ENCODE peak calls at places on chromosomes 7 and 10, in six cellular contexts. One of them, this sample, is unnamed.

GRCh38 chr7:116776610-116777289 is 85.6 kb upstream of the CAPZA2 start:
- DNase-seq in IMR-90: peak
- DNase-seq in neuronal stem cell: no peak
- DNase-seq in H1: no peak
- DNase-seq in mesenchymal stem cell: peak
- DNase-seq in H9: no peak
- DNase-seq in this sample: peak

GRCh38 chr7:82091126-82091682 is 321.4 kb upstream of the HGF start:
- DNase-seq in IMR-90: no peak
- DNase-seq in neuronal stem cell: no peak
- DNase-seq in H1: no peak
- DNase-seq in mesenchymal stem cell: no peak
- DNase-seq in H9: no peak
- DNase-seq in this sample: no peak

GRCh38 chr10:117552156-117552620 is 9.6 kb downstream of the EMX2 start:
- DNase-seq in IMR-90: no peak
- DNase-seq in neuronal stem cell: no peak
- DNase-seq in H1: peak
- DNase-seq in mesenchymal stem cell: no peak
- DNase-seq in H9: peak
- DNase-seq in this sample: no peak

GRCh38 chr7:19107392-19108147 is 9.9 kb downstream of the TWIST1 start:
- DNase-seq in IMR-90: peak
- DNase-seq in neuronal stem cell: peak
- DNase-seq in H1: peak
- DNase-seq in mesenchymal stem cell: peak
- DNase-seq in H9: peak
- DNase-seq in this sample: peak

GRCh38 chr7:139871276-139871675 is 42.2 kb downstream of the TBXAS1 start:
- DNase-seq in IMR-90: peak
- DNase-seq in neuronal stem cell: no peak
- DNase-seq in H1: no peak
- DNase-seq in mesenchymal stem cell: peak
- DNase-seq in H9: no peak
- DNase-seq in this sample: no peak

GRCh38 chr7:73893342-73894101 is 32.6 kb downstream of the TMEM270 start:
- DNase-seq in IMR-90: peak
- DNase-seq in neuronal stem cell: no peak
- DNase-seq in H1: no peak
- DNase-seq in mesenchymal stem cell: no peak
- DNase-seq in H9: no peak
- DNase-seq in this sample: no peak

GRCh38 chr10:70759769-70760168 is 25.4 kb downstream of the TBATA start:
- DNase-seq in IMR-90: no peak
- DNase-seq in neuronal stem cell: no peak
- DNase-seq in H1: peak
- DNase-seq in mesenchymal stem cell: no peak
- DNase-seq in H9: no peak
- DNase-seq in this sample: no peak

GRCh38 chr10:103739039-103739764 is 116.2 kb downstream of the SH3PXD2A start:
- DNase-seq in IMR-90: peak
- DNase-seq in neuronal stem cell: peak
- DNase-seq in H1: no peak
- DNase-seq in mesenchymal stem cell: peak
- DNase-seq in H9: no peak
- DNase-seq in this sample: peak

DNA sequence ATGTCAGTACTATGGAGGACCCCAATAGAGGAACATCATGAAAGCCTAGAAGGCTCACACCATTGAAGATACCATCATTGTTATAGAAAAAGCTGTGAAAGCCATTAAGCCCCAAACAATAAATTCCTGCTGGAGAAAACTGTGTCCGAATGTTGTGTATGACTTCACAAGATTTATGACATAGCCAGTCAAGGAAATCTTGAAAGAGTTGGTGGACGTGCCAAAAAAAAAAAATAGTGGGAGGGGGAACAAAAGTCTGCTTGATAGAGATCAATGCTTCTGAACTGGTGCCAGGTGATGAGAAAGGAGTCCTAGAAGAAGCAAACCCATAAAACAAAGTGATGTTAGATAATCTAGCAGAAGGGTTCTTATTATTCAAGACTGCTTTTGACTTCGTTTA is 41.2 kb downstream of the RALA start:
- DNase-seq in IMR-90: no peak
- DNase-seq in neuronal stem cell: no peak
- DNase-seq in H1: no peak
- DNase-seq in mesenchymal stem cell: no peak
- DNase-seq in H9: no peak
- DNase-seq in this sample: no peak
- H2AFZ ChIP-seq in IMR-90: no peak
- H2AFZ ChIP-seq in neuronal stem cell: no peak
- H2AFZ ChIP-seq in H1: no peak
- H2AFZ ChIP-seq in mesenchymal stem cell: no peak
- H2AFZ ChIP-seq in H9: no peak
- H2AFZ ChIP-seq in this sample: no peak

DNA sequence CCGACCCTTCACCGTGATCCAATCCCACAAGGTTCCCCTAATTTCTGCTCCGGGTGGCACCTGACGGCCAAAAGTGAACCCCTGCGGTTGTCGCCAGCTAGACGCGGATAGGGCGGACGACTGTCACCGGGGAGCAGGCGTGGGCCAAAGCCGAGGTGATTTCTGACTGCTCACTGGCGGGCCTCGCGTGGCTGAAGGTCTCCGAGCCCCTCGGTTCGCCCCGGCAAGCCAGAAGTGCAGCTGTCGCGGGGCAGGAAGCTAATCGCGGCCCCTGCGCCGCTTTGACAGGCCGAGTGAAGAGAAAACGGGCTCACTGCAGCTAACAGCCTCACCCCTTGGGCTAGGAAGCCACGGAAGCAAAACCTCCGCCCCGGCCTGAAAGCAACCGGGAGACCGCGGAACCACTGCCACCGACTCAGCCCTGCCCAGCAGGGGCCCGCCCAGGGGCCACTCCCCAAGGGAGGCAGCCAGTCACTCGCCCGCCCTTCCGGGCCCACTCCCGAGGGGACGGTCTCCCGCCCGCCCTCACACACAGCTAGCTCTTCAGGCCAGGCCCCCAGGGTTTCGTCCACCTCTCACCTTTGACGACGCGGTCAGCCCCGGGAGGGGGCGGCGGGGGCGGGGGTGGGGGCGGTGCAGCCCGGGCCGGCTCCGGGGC is 469 bp downstream of the PPP3CB start:
- DNase-seq in IMR-90: peak
- DNase-seq in neuronal stem cell: peak
- DNase-seq in H1: peak
- DNase-seq in mesenchymal stem cell: peak
- DNase-seq in H9: no peak
- DNase-seq in this sample: peak
- H4K8ac ChIP-seq in IMR-90: peak
- H4K8ac ChIP-seq in neuronal stem cell: no peak
- H4K8ac ChIP-seq in H1: peak
- H4K8ac ChIP-seq in mesenchymal stem cell: peak
- H4K8ac ChIP-seq in H9: no peak
- H4K8ac ChIP-seq in this sample: peak

DNA sequence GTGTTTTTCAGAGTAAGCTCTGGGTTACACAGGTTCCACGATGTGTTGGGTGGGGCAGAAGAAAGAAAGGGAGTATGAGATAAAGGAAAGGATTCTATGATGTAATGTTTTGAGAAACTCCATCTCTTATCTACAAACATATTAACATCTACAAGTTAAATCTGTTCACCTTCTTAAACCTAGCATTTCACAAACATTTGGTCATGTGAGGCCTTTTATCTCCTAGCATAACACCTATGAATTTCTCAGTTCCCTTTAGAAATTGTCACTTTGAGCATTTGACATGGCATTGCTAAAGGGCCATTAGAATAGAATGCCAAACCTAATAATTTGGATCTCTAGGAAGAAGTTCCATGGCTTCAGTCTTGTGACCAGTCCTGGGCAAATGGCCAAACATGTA is 217.1 kb upstream of the AOAH start:
- DNase-seq in IMR-90: no peak
- DNase-seq in neuronal stem cell: no peak
- DNase-seq in H1: no peak
- DNase-seq in mesenchymal stem cell: no peak
- DNase-seq in H9: no peak
- DNase-seq in this sample: peak
- H2AFZ ChIP-seq in IMR-90: no peak
- H2AFZ ChIP-seq in neuronal stem cell: no peak
- H2AFZ ChIP-seq in H1: no peak
- H2AFZ ChIP-seq in mesenchymal stem cell: no peak
- H2AFZ ChIP-seq in H9: no peak
- H2AFZ ChIP-seq in this sample: no peak

DNA sequence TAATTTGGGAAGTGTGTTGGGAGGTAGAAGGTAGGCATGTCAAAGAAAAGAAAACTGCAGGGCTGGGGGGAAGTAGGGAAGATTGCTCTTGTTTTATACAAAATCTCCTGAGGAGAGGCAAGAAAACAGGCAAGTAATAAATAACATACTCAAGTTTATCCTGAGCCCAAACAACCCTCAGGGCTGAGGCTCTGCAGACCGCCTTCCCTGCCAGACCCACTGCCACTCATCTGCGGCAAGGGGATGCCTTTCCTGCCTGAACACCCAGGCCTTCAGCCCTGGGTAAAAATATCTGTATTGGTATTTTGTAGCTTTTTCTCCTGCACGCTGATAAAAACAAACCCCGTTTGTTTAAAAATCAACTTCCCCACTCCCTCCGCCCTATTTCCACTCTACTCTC is 399.8 kb upstream of the NFE2L3 start:
- DNase-seq in IMR-90: no peak
- DNase-seq in neuronal stem cell: no peak
- DNase-seq in H1: no peak
- DNase-seq in mesenchymal stem cell: no peak
- DNase-seq in H9: no peak
- DNase-seq in this sample: no peak
- H4K8ac ChIP-seq in IMR-90: no peak
- H4K8ac ChIP-seq in neuronal stem cell: no peak
- H4K8ac ChIP-seq in H1: no peak
- H4K8ac ChIP-seq in mesenchymal stem cell: no peak
- H4K8ac ChIP-seq in H9: no peak
- H4K8ac ChIP-seq in this sample: peak

DNA sequence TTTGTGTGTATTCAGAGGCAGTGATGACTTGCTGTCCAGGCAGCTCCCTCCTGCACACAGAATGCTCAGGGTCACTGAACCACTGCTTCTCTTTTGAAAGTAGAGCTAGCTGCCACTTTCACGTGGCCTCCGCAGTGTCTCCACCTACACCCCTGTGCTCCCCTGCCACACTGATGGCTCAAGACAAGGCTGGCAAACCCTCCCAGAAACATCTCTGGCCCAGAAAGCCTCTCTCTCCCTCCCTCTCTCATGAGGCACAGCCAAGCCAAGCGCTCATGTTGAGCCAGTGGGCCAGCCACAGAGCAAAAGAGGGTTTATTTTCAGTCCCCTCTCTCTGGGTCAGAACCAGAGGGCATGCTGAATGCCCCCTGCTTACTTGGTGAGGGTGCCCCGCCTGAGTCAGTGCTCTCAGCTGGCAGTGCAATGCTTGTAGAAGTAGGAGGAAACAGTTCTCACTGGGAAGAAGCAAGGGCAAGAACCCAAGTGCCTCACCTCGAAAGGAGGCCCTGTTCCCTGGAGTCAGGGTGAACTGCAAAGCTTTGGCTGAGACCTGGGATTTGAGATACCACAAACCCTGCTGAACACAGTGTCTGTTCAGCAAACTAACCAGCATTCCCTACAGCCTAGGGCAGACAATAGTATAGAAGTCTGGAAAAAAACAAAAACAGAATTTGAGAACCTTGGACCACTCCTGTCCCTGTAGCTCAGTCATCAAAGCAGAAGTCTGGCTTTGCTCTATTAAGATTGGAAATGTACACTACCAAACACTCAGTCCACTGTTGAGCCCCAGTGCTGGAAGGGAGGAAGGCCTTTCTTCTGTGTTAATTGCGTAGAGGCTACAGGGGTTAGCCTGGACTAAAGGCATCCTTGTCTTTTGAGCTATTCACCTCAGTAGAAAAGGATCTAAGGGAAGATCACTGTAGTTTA is 15.8 kb downstream of the SCD start:
- DNase-seq in IMR-90: no peak
- DNase-seq in neuronal stem cell: no peak
- DNase-seq in H1: no peak
- DNase-seq in mesenchymal stem cell: no peak
- DNase-seq in H9: no peak
- DNase-seq in this sample: no peak
- H2AFZ ChIP-seq in IMR-90: no peak
- H2AFZ ChIP-seq in neuronal stem cell: no peak
- H2AFZ ChIP-seq in H1: no peak
- H2AFZ ChIP-seq in mesenchymal stem cell: no peak
- H2AFZ ChIP-seq in H9: no peak
- H2AFZ ChIP-seq in this sample: no peak

DNA sequence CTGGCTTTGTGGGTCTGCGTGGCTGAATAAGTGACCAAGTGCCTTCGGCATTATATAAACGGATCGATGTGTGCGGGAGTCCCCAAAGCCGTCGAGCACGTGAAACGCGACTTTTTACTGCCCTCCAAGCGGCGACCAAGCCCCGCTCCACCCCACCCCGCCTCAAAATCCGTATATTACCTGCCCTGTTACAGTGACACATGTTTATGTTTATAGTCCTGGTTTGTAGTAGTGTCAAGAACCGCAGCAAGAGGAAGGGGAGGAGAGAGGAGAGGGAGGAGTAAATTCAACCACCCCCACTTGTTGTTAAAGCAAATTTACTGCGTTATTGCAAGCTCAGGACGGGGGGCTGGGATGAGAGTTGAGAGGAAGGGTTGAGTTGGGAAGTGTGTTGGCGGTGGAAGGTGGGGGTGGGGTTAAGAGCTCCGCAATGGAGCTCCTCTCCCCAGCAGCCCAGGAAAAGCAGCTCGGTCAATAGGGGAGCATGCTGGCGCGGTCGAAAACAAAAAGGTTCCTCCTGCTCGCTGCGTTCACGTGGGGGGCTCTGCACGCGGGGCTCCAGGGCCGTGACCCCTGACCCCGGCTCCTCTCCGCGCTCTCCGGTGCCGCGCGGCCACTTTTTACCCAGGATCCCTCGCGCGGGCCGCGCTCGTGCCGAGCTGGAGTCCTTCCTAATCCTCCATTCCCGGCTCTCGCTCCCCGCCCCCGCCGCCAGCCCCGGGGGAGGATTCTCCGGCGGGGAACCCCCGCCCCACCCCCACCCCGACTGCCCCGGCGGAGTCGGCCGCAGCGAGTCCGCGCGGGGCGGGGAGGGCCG is at the start of gene SKIDA1:
- DNase-seq in IMR-90: peak
- DNase-seq in neuronal stem cell: peak
- DNase-seq in H1: peak
- DNase-seq in mesenchymal stem cell: peak
- DNase-seq in H9: peak
- DNase-seq in this sample: peak
- H4K8ac ChIP-seq in IMR-90: peak
- H4K8ac ChIP-seq in neuronal stem cell: no peak
- H4K8ac ChIP-seq in H1: peak
- H4K8ac ChIP-seq in mesenchymal stem cell: peak
- H4K8ac ChIP-seq in H9: no peak
- H4K8ac ChIP-seq in this sample: peak

DNA sequence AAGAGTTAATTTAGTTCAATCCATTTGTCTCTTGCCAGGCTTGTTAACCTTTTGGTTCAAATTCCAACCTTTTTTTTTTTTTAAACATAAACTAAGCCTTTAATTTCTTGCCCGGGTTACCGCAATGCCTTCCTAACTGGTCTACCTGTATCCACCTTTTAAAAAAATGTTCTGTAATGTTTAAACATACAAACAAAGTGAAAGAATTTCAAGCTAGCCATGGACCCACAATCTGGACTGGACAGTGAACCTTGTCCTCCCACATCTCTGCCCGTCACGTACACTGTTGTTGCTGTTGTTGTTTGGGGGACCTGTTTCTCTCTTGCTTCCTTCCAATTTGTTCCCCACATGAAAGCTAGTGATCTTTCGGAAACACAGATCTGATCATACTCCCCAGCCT is 724.7 kb upstream of the AUTS2 start:
- DNase-seq in IMR-90: no peak
- DNase-seq in neuronal stem cell: no peak
- DNase-seq in H1: no peak
- DNase-seq in mesenchymal stem cell: no peak
- DNase-seq in H9: no peak
- DNase-seq in this sample: no peak
- H2AFZ ChIP-seq in IMR-90: no peak
- H2AFZ ChIP-seq in neuronal stem cell: no peak
- H2AFZ ChIP-seq in H1: no peak
- H2AFZ ChIP-seq in mesenchymal stem cell: no peak
- H2AFZ ChIP-seq in H9: no peak
- H2AFZ ChIP-seq in this sample: no peak

This sample was measured in trophoblast cell.